ENCODE peak calls at places on chromosome 12, in four cellular contexts. U, K, L and I are unnamed samples.

GRCh38 chr12:22312336-22312735 is 22.2 kb downstream of the ST8SIA1 start:
- DNase-seq in U (no peak), K (peak; percentile 66), L (no peak), I (no peak)

GRCh38 chr12:117486840-117487659 is 125.6 kb upstream of the NOS1 start:
- DNase-seq in L (peak; percentile 74), U (no peak), K (no peak), I (no peak)

GRCh38 chr12:53828598-53828997 is 76.8 kb upstream of the CISTR start:
- DNase-seq in K (no peak), U (no peak), L (no peak), I (no peak)

GRCh38 chr12:92478692-92479091 is 224.1 kb upstream of the PLEKHG7 start:
- DNase-seq in U (no peak), L (no peak), K (no peak), I (no peak)

GRCh38 chr12:49763006-49763591 is 21.7 kb downstream of the TMBIM6 start:
- DNase-seq in L (peak; percentile 73), K (no peak), U (peak; percentile 65), I (peak; percentile 70)

GRCh38 chr12:113030875-113031525 is 25.5 kb upstream of the DTX1 start:
- DNase-seq in L (no peak), U (peak; percentile 51), K (no peak), I (no peak)

GRCh38 chr12:120425797-120426196 is 12.1 kb upstream of the COX6A1 start:
- DNase-seq in L (no peak), U (no peak), K (no peak), I (no peak)

GRCh38 chr12:51817027-51817953 is 31.2 kb downstream of the FIGNL2 start:
- DNase-seq in L (no peak), U (no peak), K (no peak), I (no peak)

GRCh38 chr12:68639396-68639767 is 28.7 kb downstream of the RAP1B start:
- DNase-seq in K (no peak), U (no peak), L (no peak), I (no peak)

GRCh38 chr12:52837341-52837741 is 3.2 kb upstream of the KRT79 start:
- DNase-seq in L (no peak), U (no peak), K (peak; percentile 13), I (no peak)

GRCh38 chr12:132754555-132754954 is 7.1 kb downstream of the ANKLE2 start:
- DNase-seq in L (no peak), K (no peak), U (no peak), I (no peak)

GRCh38 chr12:42643881-42644579 is 54.5 kb upstream of the PRICKLE1 start:
- DNase-seq in K (no peak), U (no peak), L (no peak), I (no peak)

GRCh38 chr12:109625131-109625559 is 51.6 kb downstream of the MVK start:
- DNase-seq in K (no peak), U (no peak), L (peak; percentile 60), I (no peak)
- TF ChIP-seq CTCF in K (no peak), U (no peak), L (peak; percentile 6), I (no peak)

DNA sequence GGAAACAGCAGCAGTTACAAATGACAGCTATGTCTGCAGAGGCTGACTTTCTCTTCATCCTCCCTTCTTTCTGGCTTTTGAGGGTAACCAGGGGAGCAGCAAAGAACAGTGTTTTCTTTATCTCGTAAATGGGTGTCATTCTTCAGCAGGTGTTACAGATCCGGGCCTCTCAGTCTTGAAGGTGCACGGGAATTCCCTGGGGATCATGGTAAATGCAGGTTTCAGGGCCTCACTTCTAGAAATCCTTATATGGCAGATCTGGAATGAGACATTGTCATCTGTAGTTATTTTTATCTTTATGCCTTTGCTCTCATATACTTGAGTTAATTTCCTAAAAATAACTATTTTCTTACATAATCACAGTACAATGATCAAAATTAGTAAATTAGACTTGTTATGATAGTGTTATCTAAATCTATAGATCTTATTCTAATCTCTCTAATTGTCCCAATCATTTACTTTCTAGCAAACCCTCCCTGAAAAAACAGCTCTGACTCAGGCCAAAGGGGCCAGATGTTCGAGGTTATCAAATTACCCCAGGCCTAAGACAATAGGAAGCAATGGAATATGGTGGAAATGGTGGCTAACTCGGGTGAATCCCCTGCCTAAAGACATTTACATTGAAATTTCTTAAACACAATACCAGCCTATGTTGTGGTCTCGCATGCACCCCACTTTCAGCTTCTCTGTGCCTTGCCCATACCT is 145.0 kb downstream of the CAND1 start:
- DNase-seq in U (no peak), K (no peak), L (no peak), I (no peak)
- TF ChIP-seq CTCF in U (no peak), K (no peak), L (no peak), I (no peak)

GRCh38 chr12:1282670-1283361 is 291.8 kb downstream of the ERC1 start:
- DNase-seq in U (no peak), L (no peak), K (no peak), I (no peak)

GRCh38 chr12:1281683-1282366 is 290.8 kb downstream of the ERC1 start:
- DNase-seq in L (no peak), K (no peak), U (no peak), I (no peak)

GRCh38 chr12:1284611-1285010 is 293.6 kb downstream of the ERC1 start:
- DNase-seq in L (no peak), U (no peak), K (no peak), I (no peak)

GRCh38 chr12:1277905-1278304 is 286.9 kb downstream of the ERC1 start:
- DNase-seq in L (no peak), U (no peak), K (no peak), I (no peak)

DNA sequence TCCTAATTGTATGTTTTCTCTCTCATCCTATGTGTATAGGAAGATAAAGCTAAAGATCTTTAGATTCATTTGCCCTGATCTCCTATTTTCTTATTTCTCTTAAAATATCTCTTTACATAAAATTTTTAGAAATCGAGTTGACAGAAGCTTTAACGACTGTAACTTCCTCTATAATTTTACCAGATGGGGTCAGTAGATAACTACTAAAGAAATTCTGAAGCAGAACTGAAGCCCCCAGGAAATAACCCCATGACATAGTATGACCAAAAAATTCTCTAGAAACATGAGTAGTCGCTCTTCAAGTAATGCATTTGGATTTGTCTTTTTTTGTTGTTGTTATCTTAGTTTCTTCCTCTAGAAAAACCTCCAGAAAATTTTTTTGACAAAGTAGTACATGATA is 288.0 kb downstream of the ERC1 start:
- DNase-seq in U (no peak), L (no peak), K (no peak), I (no peak)
- TF ChIP-seq CTCF in U (no peak), L (peak; percentile 27), K (no peak), I (no peak)

GRCh38 chr12:110281549-110282342 is 699 bp downstream of the ATP2A2 start:
- DNase-seq in K (no peak), U (no peak), L (peak; percentile 62), I (peak; percentile 43)
- TF ChIP-seq CTCF in K (no peak), U (no peak), L (no peak), I (no peak)